ENCODE peak calls at places on chromosome 3, in nine cellular contexts. C is heart left ventricle; F is neural progenitor cell; O is CD8-positive, alpha-beta memory T cell; U is MM.1S; A is cardiac muscle cell; V is RWPE2; I is CD4-positive, alpha-beta memory T cell; B is transverse colon. M is an unnamed sample.
A peak's percentile ranks its signal among the peaks of the same experiment; 100 is the strongest.

GRCh38 chr3:125965505-125965904 is 3.5 kb upstream of the ROPN1B start:
- DNase-seq in O (no peak), V (no peak), A (no peak), C (no peak), I (no peak), F (no peak), U (no peak), B (no peak), M (no peak)

GRCh38 chr3:101244212-101244575 is 76.2 kb downstream of the IMPG2 start:
- DNase-seq in B (no peak), O (no peak), I (no peak), V (no peak), F (no peak), C (no peak), U (no peak), A (no peak), M (no peak)

GRCh38 chr3:17412950-17413530 is 329.4 kb downstream of the TBC1D5 start:
- DNase-seq in A (peak; percentile 83), O (peak; percentile 25), V (no peak), I (peak; percentile 47), B (no peak), C (no peak), F (peak; percentile 82), U (peak; percentile 76), M (peak; percentile 70)

GRCh38 chr3:165193392-165194268 is 2.6 kb downstream of the SLITRK3 start:
- DNase-seq in A (peak; percentile 50), I (no peak), U (no peak), C (no peak), V (no peak), B (no peak), O (no peak), F (peak; percentile 62), M (no peak)

GRCh38 chr3:184683900-184684560 is 27.8 kb downstream of the MAGEF1 start:
- DNase-seq in A (no peak), O (no peak), V (no peak), C (no peak), I (no peak), B (no peak), U (no peak), F (no peak), M (no peak)

GRCh38 chr3:112653209-112653871 is 12.4 kb upstream of the CCDC80 start:
- DNase-seq in V (peak; percentile 72), B (no peak), A (no peak), O (no peak), F (no peak), I (no peak), C (peak; percentile 50), U (no peak), M (no peak)

GRCh38 chr3:35549690-35550089 is 89.6 kb upstream of the ARPP21 start:
- DNase-seq in A (no peak), C (peak; percentile 39), U (no peak), B (no peak), F (no peak), O (no peak), I (no peak), V (no peak), M (no peak)

GRCh38 chr3:8438507-8439079 is 63.0 kb upstream of the LMCD1 start:
- DNase-seq in C (peak; percentile 44), A (no peak), B (no peak), F (no peak), I (no peak), O (no peak), U (no peak), V (no peak), M (no peak)

GRCh38 chr3:88433572-88433971 is 283.8 kb downstream of the C3orf38 start:
- DNase-seq in U (peak; percentile 83), F (no peak), C (no peak), V (no peak), A (no peak), B (no peak), I (no peak), O (no peak), M (no peak)

GRCh38 chr3:191792580-191792979 is 331.6 kb downstream of the PYDC2 start:
- DNase-seq in B (no peak), I (no peak), O (no peak), V (no peak), U (no peak), F (no peak), C (no peak), A (no peak), M (no peak)

GRCh38 chr3:15332405-15333098 is at the start of gene SH3BP5:
- DNase-seq in F (peak; percentile 92), I (peak; percentile 79), C (peak; percentile 83), A (peak; percentile 86), B (peak; percentile 79), V (no peak), U (peak; percentile 78), O (peak; percentile 71), M (no peak)

GRCh38 chr3:184491867-184492615 is 69.5 kb upstream of the EPHB3 start:
- DNase-seq in C (peak; percentile 64), B (peak; percentile 25), I (peak; percentile 27), V (no peak), U (no peak), A (no peak), O (peak; percentile 23), F (no peak), M (no peak)

DNA sequence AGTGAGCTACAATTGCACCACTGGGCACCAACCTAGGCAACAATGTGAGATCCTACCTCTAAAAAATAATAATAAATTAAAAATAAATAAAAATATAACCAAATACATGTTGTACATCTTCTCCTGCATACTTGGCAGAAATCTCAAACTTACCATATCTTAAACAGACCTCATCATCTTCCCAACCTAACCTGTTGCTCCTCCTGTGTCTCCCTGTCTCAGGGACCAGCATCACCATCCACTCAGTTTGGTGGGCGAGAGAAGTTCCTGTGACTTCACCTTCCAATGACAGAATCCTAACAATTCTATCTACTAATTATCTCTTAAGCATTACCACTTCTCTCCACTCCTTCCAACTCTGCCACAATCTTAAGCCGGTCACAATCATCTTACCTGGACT is 3.3 kb downstream of the PIK3R4 start:
- DNase-seq in C (no peak), U (no peak), A (no peak), B (no peak), I (no peak), O (no peak), V (no peak), F (no peak), M (no peak)
- H3K4me3 ChIP-seq in C (no peak overlapping the region), U (no peak overlapping the region), A (no peak overlapping the region), B (no peak overlapping the region), I (no peak overlapping the region), O (no peak overlapping the region), V (no peak overlapping the region), F (peak overlapping the region; percentile 5), M (no peak overlapping the region)

GRCh38 chr3:53250881-53251605 is 4.8 kb downstream of the TKT start:
- DNase-seq in O (no peak), U (no peak), V (peak; percentile 42), I (no peak), F (no peak), A (no peak), B (no peak), C (no peak), M (no peak)
- H3K4me3 ChIP-seq in O (no peak overlapping the region), U (no peak overlapping the region), V (no peak overlapping the region), I (no peak overlapping the region), F (no peak overlapping the region), A (no peak overlapping the region), B (no peak overlapping the region), C (no peak overlapping the region), M (no peak overlapping the region)

GRCh38 chr3:67601919-67602608 is 52.3 kb downstream of the SUCLG2 start:
- DNase-seq in A (no peak), B (no peak), O (no peak), I (no peak), C (no peak), F (no peak), V (no peak), U (no peak), M (peak; percentile 43)

GRCh38 chr3:67598814-67599556 is 55.4 kb downstream of the SUCLG2 start:
- DNase-seq in U (no peak), O (no peak), I (no peak), B (no peak), F (no peak), C (no peak), V (no peak), A (no peak), M (no peak)

GRCh38 chr3:67601385-67601784 is 53.0 kb downstream of the SUCLG2 start:
- DNase-seq in V (no peak), U (no peak), O (no peak), C (no peak), A (no peak), B (no peak), F (no peak), I (no peak), M (no peak)

GRCh38 chr3:67605377-67605776 is 49.0 kb downstream of the SUCLG2 start:
- DNase-seq in I (no peak), C (no peak), V (no peak), B (no peak), U (no peak), F (no peak), A (no peak), O (no peak), M (no peak)

GRCh38 chr3:67602816-67603215 is 51.6 kb downstream of the SUCLG2 start:
- DNase-seq in I (no peak), V (no peak), O (no peak), F (no peak), B (no peak), U (no peak), C (no peak), A (no peak), M (no peak)
- H3K4me3 ChIP-seq in I (no peak overlapping the region), V (no peak overlapping the region), O (no peak overlapping the region), F (no peak overlapping the region), B (no peak overlapping the region), U (no peak overlapping the region), C (no peak overlapping the region), A (no peak overlapping the region), M (no peak overlapping the region)

GRCh38 chr3:147421184-147421912 is 12.2 kb downstream of the ZIC1 start:
- DNase-seq in B (no peak), U (no peak), V (no peak), O (no peak), A (peak; percentile 37), I (no peak), F (peak; percentile 82), C (no peak), M (no peak)

GRCh38 chr3:147420361-147421183 is 11.4 kb downstream of the ZIC1 start:
- DNase-seq in B (no peak), I (no peak), A (no peak), V (no peak), O (no peak), C (no peak), F (peak; percentile 15), U (no peak), M (no peak)

GRCh38 chr3:147422934-147423599 is 13.9 kb downstream of the ZIC1 start:
- DNase-seq in I (no peak), V (no peak), A (peak; percentile 52), C (no peak), F (peak; percentile 84), B (no peak), O (no peak), U (no peak), M (no peak)

GRCh38 chr3:147423601-147424324 is 14.6 kb downstream of the ZIC1 start:
- DNase-seq in C (no peak), I (no peak), V (no peak), B (no peak), A (no peak), O (no peak), U (no peak), F (peak; percentile 59), M (no peak)

GRCh38 chr3:147422226-147422933 is 13.2 kb downstream of the ZIC1 start:
- DNase-seq in I (no peak), U (no peak), C (no peak), A (no peak), F (peak; percentile 44), V (no peak), B (no peak), O (no peak), M (no peak)
- H3K4me3 ChIP-seq in I (no peak overlapping the region), U (no peak overlapping the region), C (no peak overlapping the region), A (no peak overlapping the region), F (no peak overlapping the region), V (no peak overlapping the region), B (no peak overlapping the region), O (no peak overlapping the region), M (no peak overlapping the region)

M was measured in Jurkat, Clone E6-1.